ENCODE peak calls at places on chromosomes 16 and 17, in four cellular contexts. N, S, J and K are unnamed samples.

GRCh38 chr16:70476272-70477020 is 22.1 kb downstream of the FCSK start:
- DNase-seq in N (no peak), J (no peak), S (no peak), K (no peak)

GRCh38 chr16:61900482-61900881 is 135.8 kb downstream of the CDH8 start:
- DNase-seq in N (no peak), S (no peak), J (no peak), K (no peak)

GRCh38 chr17:29570521-29570920 is 2.0 kb downstream of the TP53I13 start:
- DNase-seq in J (no peak), N (peak), S (no peak), K (no peak)

GRCh38 chr17:55690105-55690508 is 32.6 kb downstream of the TMEM100 start:
- DNase-seq in J (no peak), S (no peak), N (no peak), K (no peak)

GRCh38 chr16:84914273-84914672 is 94.5 kb downstream of the CRISPLD2 start:
- DNase-seq in J (no peak), S (peak), N (no peak), K (no peak)

GRCh38 chr16:55471448-55472097 is 7.4 kb upstream of the MMP2 start:
- DNase-seq in N (no peak), S (no peak), J (no peak), K (no peak)

GRCh38 chr16:81808933-81809480 is 29.9 kb downstream of the PLCG2 start:
- DNase-seq in N (peak), J (no peak), S (no peak), K (no peak)

GRCh38 chr16:62066747-62067146 is 30.5 kb upstream of the CDH8 start:
- DNase-seq in S (no peak), N (no peak), J (no peak), K (no peak)

GRCh38 chr17:28532063-28532960 is 20.1 kb downstream of the UNC119 start:
- DNase-seq in N (no peak), S (no peak), J (no peak), K (no peak)

GRCh38 chr16:11635127-11635652 is 33.1 kb upstream of the SNN start:
- DNase-seq in S (no peak), J (no peak), N (no peak), K (no peak)

GRCh38 chr17:59505610-59506276 is 59.7 kb upstream of the DHX40 start:
- DNase-seq in S (no peak), J (no peak), N (no peak), K (no peak)